ENCODE peak calls at places on chromosome 15, in nine cellular contexts. W, C, L, S, P, M, U, A and Q are unnamed samples. For H3K27me3, the result is how much of the 10 kb centered on the place peaks cover.

GRCh38 chr15:55256281-55257013 is 33.2 kb downstream of the RAB27A start:
- DNase-seq in P (peak), C (no peak), A (no peak), M (no peak), W (no peak), L (no peak), S (no peak), U (no peak), Q (no peak)

GRCh38 chr15:98719169-98719515 is 70.8 kb downstream of the IGF1R start:
- DNase-seq in S (no peak), A (no peak), P (no peak), W (no peak), U (no peak), M (no peak), L (no peak), C (no peak), Q (no peak)

GRCh38 chr15:68921926-68922325 is 8.4 kb upstream of the SPESP1 start:
- DNase-seq in A (no peak), P (no peak), U (no peak), S (no peak), M (no peak), C (no peak), L (no peak), W (no peak), Q (no peak)

GRCh38 chr15:71103102-71103676 is 12.1 kb upstream of the THSD4 start:
- DNase-seq in P (peak), U (peak), L (no peak), M (no peak), C (no peak), S (no peak), W (no peak), A (peak), Q (no peak)

GRCh38 chr15:96703794-96704550 is 373.5 kb downstream of the NR2F2 start:
- DNase-seq in M (no peak), C (no peak), S (no peak), L (no peak), P (peak), U (no peak), W (no peak), A (no peak), Q (no peak)

GRCh38 chr15:49199666-49200065 is 29.6 kb downstream of the GALK2 start:
- DNase-seq in A (no peak), C (no peak), W (no peak), M (no peak), P (peak), U (no peak), S (no peak), L (no peak), Q (no peak)

GRCh38 chr15:60507596-60508424 is 28.9 kb upstream of the ICE2 start:
- DNase-seq in P (peak), U (peak), L (peak), C (no peak), A (peak), S (peak), W (no peak), M (no peak), Q (peak)

GRCh38 chr15:88089019-88089603 is 167.4 kb downstream of the NTRK3 start:
- DNase-seq in L (no peak), P (no peak), S (no peak), W (no peak), M (no peak), U (no peak), A (no peak), C (no peak), Q (no peak)

GRCh38 chr15:80217327-80217900 is 34.6 kb downstream of the CTXND1 start:
- DNase-seq in P (no peak), U (no peak), C (no peak), W (peak), A (no peak), S (no peak), M (no peak), L (no peak), Q (no peak)

GRCh38 chr15:67843571-67844387 is 3.9 kb upstream of the RNU6-1 start:
- DNase-seq in W (peak), C (no peak), U (peak), L (peak), S (peak), A (no peak), P (no peak), M (no peak), Q (peak)

GRCh38 chr15:87038404-87038803 is 958.7 kb downstream of the AGBL1 start:
- DNase-seq in A (peak), U (peak), S (no peak), W (no peak), M (no peak), L (no peak), P (no peak), C (no peak), Q (no peak)

GRCh38 chr15:44394562-44394961 is 32.9 kb upstream of the CTDSPL2 start:
- DNase-seq in C (no peak), P (no peak), A (no peak), S (no peak), W (no peak), M (no peak), U (no peak), L (no peak), Q (no peak)

GRCh38 chr15:31361764-31362120 is 35.1 kb downstream of the KLF13 start:
- DNase-seq in L (no peak), W (no peak), P (peak), U (peak), C (no peak), M (no peak), S (no peak), A (no peak), Q (peak)

GRCh38 chr15:81160312-81161214 is 26.5 kb downstream of the CFAP161 start:
- DNase-seq in C (no peak), U (no peak), A (no peak), L (peak), P (peak), S (no peak), M (no peak), W (no peak), Q (peak)

GRCh38 chr15:79028411-79028964 is 62.1 kb downstream of the RASGRF1 start:
- DNase-seq in C (no peak), P (peak), U (peak), L (no peak), A (peak), M (peak), S (peak), W (no peak), Q (no peak)

GRCh38 chr15:85482896-85483295 is 102.5 kb downstream of the AKAP13 start:
- DNase-seq in S (no peak), P (peak), A (no peak), W (no peak), L (no peak), M (no peak), C (no peak), U (peak), Q (no peak)

GRCh38 chr15:69017978-69018377 is 3.5 kb downstream of the NOX5 start:
- DNase-seq in S (no peak), C (no peak), A (no peak), W (no peak), M (peak), L (no peak), U (no peak), P (no peak), Q (no peak)

GRCh38 chr15:69298697-69299441 is at the start of gene PAQR5:
- DNase-seq in W (peak), L (no peak), M (no peak), S (no peak), P (no peak), A (peak), C (no peak), U (peak), Q (peak)

GRCh38 chr15:49438970-49439631 is 16.1 kb downstream of the FGF7 start:
- DNase-seq in L (no peak), C (no peak), U (no peak), A (no peak), S (no peak), P (no peak), M (peak), W (peak), Q (no peak)

DNA sequence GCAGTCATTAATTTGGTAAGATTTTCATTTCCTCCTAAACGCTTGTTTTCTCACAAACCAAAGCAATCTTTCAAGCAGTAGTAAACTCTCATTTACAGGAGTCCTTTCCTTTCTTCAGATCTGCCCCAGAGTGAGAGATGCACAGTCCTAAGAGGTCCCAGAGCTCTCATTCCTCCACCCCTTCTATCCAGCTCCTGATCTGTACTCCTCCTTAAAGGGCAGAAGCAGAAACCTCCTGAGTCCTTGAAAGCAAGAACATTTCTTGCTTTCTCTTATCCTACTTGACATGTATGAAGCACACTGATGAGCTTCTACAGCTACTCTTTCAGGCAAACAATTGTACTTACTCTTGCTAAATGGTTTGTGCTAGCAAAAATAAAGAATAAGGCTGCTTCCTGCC is 11.7 kb downstream of the EXD1 start:
- DNase-seq in M (no peak), C (no peak), P (no peak), W (no peak), A (no peak), L (no peak), U (no peak), S (no peak), Q (no peak)
- H3K27me3 ChIP-seq in M (under half), C (under half), P (under half), W (under half), A (under half), L (under half), U (under half), S (under half), Q (under half)

DNA sequence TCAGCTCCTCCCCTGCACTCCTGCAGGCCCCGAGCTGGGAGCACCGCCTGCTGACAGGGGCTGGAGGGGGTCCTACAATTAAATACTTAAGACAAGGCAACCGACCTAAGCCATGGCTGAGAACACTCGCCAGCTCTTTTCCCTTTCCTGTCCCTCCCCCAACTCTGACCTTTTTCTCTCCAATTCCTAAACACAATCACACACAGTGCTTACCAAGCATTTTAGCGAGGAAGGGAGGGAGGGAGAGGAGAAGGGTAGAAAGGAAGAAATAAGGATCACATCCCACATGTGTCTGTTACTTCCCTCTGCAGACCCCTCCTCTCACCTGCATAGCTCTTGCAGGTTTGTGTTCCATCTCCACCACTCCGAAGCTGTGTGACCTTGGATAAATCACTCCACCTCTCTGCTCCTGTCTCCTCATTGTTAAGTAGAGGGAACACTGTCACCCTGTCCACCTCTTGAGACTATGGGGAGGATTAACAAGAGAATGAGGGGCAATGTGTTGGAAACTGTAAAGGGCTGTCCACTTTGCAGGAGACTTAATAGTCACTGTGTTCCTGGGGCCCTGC is 63.6 kb downstream of the CYP11A1 start:
- DNase-seq in L (no peak), A (no peak), P (no peak), U (no peak), C (no peak), M (no peak), S (no peak), W (no peak), Q (no peak)
- H3K27me3 ChIP-seq in L (under half), A (under half), P (half or more), U (under half), C (under half), M (under half), S (under half), W (under half), Q (half or more)

DNA sequence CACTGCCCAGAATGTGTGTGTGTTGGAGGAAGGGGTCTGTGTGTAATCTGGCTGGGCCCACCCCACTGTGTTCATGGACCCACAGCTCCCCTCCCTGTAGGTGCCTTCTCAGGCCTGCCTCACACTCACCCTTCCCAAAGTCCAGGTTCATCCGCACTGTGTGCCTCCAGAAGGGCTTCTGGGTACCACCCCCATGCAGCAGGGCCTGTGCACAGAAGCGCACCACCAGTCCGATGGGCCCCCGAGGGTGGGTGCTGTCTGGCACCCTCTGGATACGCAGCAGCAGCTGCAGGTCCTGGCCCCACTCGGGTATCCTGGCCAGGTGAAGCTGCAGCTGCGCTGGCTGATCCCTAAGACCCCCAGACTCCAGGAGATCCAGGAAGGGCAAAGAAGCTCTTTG is 12.8 kb upstream of the TGM5 start:
- DNase-seq in W (no peak), A (no peak), C (no peak), L (no peak), S (no peak), U (no peak), M (no peak), P (no peak), Q (no peak)
- H3K27me3 ChIP-seq in W (under half), A (under half), C (under half), L (under half), S (under half), U (under half), M (under half), P (under half), Q (half or more)

DNA sequence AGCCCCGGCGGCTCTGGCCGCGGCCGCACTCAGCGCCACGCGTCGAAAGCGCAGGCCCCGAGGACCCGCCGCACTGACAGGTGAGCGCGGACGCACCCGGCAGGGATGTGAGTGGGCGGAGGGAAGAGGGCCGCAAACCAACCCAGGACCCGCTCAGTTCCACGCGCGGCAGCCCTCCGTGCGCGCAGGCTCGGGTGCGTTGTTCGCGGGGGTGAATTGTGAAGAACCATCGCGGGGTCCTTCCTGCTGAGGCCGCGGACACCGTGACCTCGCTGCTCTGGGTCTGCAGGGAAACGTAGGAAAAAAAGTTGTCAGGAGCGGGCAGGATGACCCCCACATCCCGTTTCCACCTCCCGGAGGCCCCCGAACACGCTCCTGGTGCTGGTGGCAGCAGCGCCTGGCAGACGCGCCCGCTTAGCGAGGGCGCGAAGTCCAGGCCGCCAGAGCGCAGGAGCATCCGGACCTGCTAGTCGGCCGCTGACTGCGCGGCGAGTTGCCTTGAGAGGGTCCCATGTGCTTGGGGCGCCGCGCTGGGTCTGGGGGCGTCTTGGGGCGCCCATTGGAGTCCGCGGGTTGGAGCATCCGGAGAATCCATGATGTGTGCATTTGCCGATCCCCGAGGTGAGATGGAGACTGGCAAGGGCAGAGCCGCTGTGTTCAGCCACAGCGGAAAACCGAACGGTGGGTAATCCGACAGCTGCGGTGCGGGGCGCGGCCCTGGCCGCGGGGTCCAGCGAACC is 448 bp downstream of the GREM1 start:
- DNase-seq in W (no peak), L (no peak), A (no peak), M (peak), P (peak), U (peak), S (peak), C (no peak), Q (peak)
- H3K27me3 ChIP-seq in W (under half), L (under half), A (half or more), M (under half), P (under half), U (half or more), S (under half), C (under half), Q (under half)

GRCh38 chr15:89419370-89419984 is 76.9 kb downstream of the RHCG start:
- DNase-seq in S (peak), M (no peak), U (peak), W (no peak), L (no peak), A (peak), P (peak), C (no peak), Q (peak)
- H3K27me3 ChIP-seq in S (half or more), M (under half), U (half or more), W (under half), L (under half), A (half or more), P (under half), C (under half), Q (half or more)

GRCh38 chr15:89451846-89452245 is 44.5 kb downstream of the RHCG start:
- DNase-seq in U (no peak), C (no peak), S (no peak), A (no peak), L (no peak), W (no peak), P (no peak), M (no peak), Q (no peak)

GRCh38 chr15:89458440-89458839 is 37.9 kb downstream of the RHCG start:
- DNase-seq in U (no peak), M (no peak), A (no peak), W (no peak), P (no peak), L (no peak), S (no peak), C (no peak), Q (no peak)

GRCh38 chr15:89452330-89452836 is 44.0 kb downstream of the RHCG start:
- DNase-seq in P (no peak), W (no peak), A (no peak), U (no peak), S (no peak), L (no peak), C (no peak), M (no peak), Q (no peak)

GRCh38 chr15:89457086-89457485 is 39.3 kb downstream of the RHCG start:
- DNase-seq in L (no peak), M (no peak), C (no peak), S (no peak), W (no peak), P (peak), U (peak), A (no peak), Q (peak)

DNA sequence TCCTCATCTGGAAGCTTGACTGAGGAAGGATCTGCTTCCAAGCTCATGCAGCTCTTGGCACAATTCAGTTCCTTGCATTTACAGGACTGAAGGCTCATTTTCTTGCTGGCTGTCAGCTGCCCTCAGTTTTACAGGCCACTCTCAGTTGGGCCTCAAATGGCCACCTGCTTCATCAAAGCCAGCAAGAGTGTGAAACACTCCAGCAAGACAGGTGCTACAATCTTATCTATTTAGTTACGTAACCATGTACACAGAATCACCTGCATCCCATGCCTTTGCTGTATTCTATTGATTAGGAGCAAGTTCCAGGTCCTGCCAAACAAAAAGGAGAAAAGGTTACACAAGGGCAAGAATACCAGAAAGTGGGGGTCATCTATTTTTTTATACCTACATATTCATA is 40.8 kb downstream of the RHCG start:
- DNase-seq in M (peak), U (no peak), L (no peak), C (no peak), P (no peak), S (no peak), W (no peak), A (no peak), Q (no peak)
- H3K27me3 ChIP-seq in M (under half), U (half or more), L (under half), C (under half), P (under half), S (under half), W (under half), A (under half), Q (under half)

DNA sequence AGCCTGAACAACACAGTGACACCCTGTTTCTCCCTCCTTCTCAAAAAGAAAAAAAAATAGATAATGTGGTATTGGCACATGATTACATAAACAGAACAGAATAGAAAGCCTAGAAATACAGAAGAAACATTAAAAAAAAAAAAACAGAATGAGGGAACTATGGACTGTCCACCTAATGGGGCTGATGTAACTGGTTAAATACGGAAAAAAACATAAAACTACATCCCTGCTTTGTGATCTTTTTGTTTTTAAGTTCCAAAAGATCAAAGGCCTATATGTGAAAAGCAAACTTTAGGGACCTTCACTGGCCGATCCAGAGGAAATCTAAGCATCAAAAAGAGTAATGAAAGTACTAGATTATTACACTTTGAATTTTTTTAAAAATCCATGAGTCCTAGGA is 17.2 kb downstream of the TMEM202 start:
- DNase-seq in M (no peak), W (no peak), A (no peak), S (no peak), P (no peak), L (no peak), C (no peak), U (no peak), Q (no peak)
- H3K27me3 ChIP-seq in M (under half), W (under half), A (under half), S (under half), P (under half), L (under half), C (under half), U (under half), Q (under half)

GRCh38 chr15:56944485-56944884 is 26.0 kb downstream of the TCF12 start:
- DNase-seq in S (no peak), P (no peak), A (no peak), C (no peak), M (no peak), W (no peak), L (no peak), U (no peak), Q (no peak)

GRCh38 chr15:56946150-56946549 is 27.7 kb downstream of the TCF12 start:
- DNase-seq in L (no peak), M (no peak), A (no peak), P (no peak), U (no peak), S (no peak), W (no peak), C (no peak), Q (no peak)

GRCh38 chr15:56940388-56940787 is 21.9 kb downstream of the TCF12 start:
- DNase-seq in W (no peak), S (no peak), M (no peak), P (no peak), C (no peak), A (no peak), L (no peak), U (no peak), Q (no peak)

GRCh38 chr15:56942118-56942517 is 23.7 kb downstream of the TCF12 start:
- DNase-seq in U (no peak), S (no peak), M (no peak), W (no peak), C (no peak), A (no peak), P (no peak), L (no peak), Q (no peak)

DNA sequence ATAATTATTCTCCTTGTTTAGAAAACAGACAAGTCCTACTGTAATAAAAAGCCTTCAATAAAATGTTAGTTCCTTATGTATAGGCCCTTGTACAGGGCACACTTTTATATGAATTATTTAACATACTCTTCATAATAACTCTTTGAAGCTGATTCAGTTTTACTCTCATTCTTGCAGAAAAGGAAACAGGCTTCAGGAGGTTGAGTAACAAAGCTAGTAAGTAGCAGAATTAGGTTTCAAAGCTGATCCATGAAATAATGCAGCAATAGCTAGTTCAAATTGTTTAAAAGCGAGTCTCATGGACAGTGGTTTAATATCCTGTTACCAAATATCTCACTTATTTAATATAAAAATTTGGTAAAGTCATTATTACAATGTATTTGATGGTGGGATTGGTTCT is 25.0 kb downstream of the TCF12 start:
- DNase-seq in U (no peak), C (no peak), S (no peak), A (no peak), M (no peak), P (peak), W (no peak), L (no peak), Q (no peak)
- H3K27me3 ChIP-seq in U (under half), C (under half), S (under half), A (under half), M (under half), P (under half), W (under half), L (under half), Q (under half)